ENCODE peak calls at places on chromosomes 1 and 21, in nine cellular contexts. W, X, N, K, O, D, V, M and F are unnamed samples.

GRCh38 chr21:46264690-46265144 is 20.7 kb downstream of the MCM3AP start:
- DNase-seq in M (no peak), D (no peak), V (no peak), K (no peak), W (no peak), N (no peak), X (no peak), O (no peak), F (no peak)

GRCh38 chr21:42084079-42084478 is 13.0 kb downstream of the UMODL1 start:
- DNase-seq in O (no peak), N (no peak), M (no peak), X (no peak), K (no peak), D (no peak), W (no peak), V (no peak), F (no peak)

GRCh38 chr1:210792703-210793102 is 341.2 kb downstream of the KCNH1 start:
- DNase-seq in K (no peak), V (no peak), N (no peak), X (no peak), W (no peak), D (no peak), M (no peak), O (peak; percentile 26), F (peak; percentile 15)

GRCh38 chr1:196059210-196059609 is 549.0 kb downstream of the KCNT2 start:
- DNase-seq in N (no peak), O (no peak), V (no peak), X (no peak), M (no peak), D (no peak), W (no peak), K (no peak), F (no peak)

GRCh38 chr21:39053126-39053525 is 130.1 kb downstream of the PSMG1 start:
- DNase-seq in K (no peak), D (no peak), W (no peak), X (no peak), N (no peak), M (no peak), O (no peak), V (no peak), F (no peak)

GRCh38 chr1:67724928-67725560 is 40.0 kb downstream of the GADD45A start:
- DNase-seq in W (no peak), D (peak; percentile 70), N (no peak), O (peak; percentile 86), M (no peak), X (no peak), V (peak; percentile 46), K (no peak), F (peak; percentile 75)

GRCh38 chr1:167631987-167632680 is 2.1 kb downstream of the RCSD1 start:
- DNase-seq in M (no peak), X (no peak), V (no peak), W (peak; percentile 40), D (peak; percentile 42), O (no peak), K (no peak), N (no peak), F (no peak)

GRCh38 chr1:218886472-218886871 is 287.2 kb upstream of the LYPLAL1 start:
- DNase-seq in O (peak; percentile 49), N (no peak), X (no peak), M (no peak), K (peak; percentile 43), W (no peak), V (peak; percentile 83), D (peak; percentile 61), F (peak; percentile 42)

GRCh38 chr1:30682396-30683275 is 40.7 kb downstream of the MATN1 start:
- DNase-seq in X (no peak), W (peak; percentile 39), D (no peak), O (no peak), N (no peak), K (no peak), M (no peak), V (no peak), F (no peak)

GRCh38 chr1:13814131-13814530 is 114.1 kb downstream of the PRDM2 start:
- DNase-seq in O (no peak), X (no peak), D (no peak), N (no peak), V (peak; percentile 90), K (no peak), W (no peak), M (no peak), F (no peak)

GRCh38 chr21:45386728-45387371 is 18.1 kb upstream of the COL18A1 start:
- DNase-seq in O (peak; percentile 97), N (no peak), D (peak; percentile 66), X (no peak), V (peak; percentile 72), M (no peak), W (peak; percentile 52), K (no peak), F (peak; percentile 86)

GRCh38 chr1:43238104-43238503 is 31.7 kb upstream of the TMEM125 start:
- DNase-seq in N (no peak), V (peak; percentile 83), K (peak; percentile 24), D (peak; percentile 66), X (peak; percentile 87), W (peak; percentile 92), O (peak; percentile 72), M (peak; percentile 87), F (peak; percentile 56)

GRCh38 chr1:3911981-3912808 is 12.1 kb upstream of the C1orf174 start:
- DNase-seq in O (no peak), K (no peak), V (no peak), M (no peak), W (no peak), N (no peak), X (no peak), D (no peak), F (no peak)

GRCh38 chr1:157181258-157181657 is 43.1 kb upstream of the ETV3 start:
- DNase-seq in V (no peak), M (no peak), O (no peak), W (no peak), X (no peak), D (no peak), K (no peak), N (no peak), F (no peak)

GRCh38 chr21:28781602-28782274 is 210.9 kb downstream of the LTN1 start:
- DNase-seq in K (no peak), D (no peak), M (no peak), W (no peak), V (no peak), X (peak; percentile 6), O (peak; percentile 66), N (no peak), F (no peak)

GRCh38 chr1:12434174-12434573 is 183.8 kb downstream of the DHRS3 start:
- DNase-seq in W (no peak), K (no peak), V (no peak), N (peak; percentile 14), D (no peak), O (peak; percentile 71), M (no peak), X (no peak), F (peak; percentile 78)

GRCh38 chr1:62385923-62386322 is 50.9 kb upstream of the USP1 start:
- DNase-seq in W (no peak), K (no peak), D (no peak), M (no peak), O (no peak), N (no peak), V (no peak), X (no peak), F (no peak)
- H3K4me3 ChIP-seq in W (no peak overlapping the region), K (no peak overlapping the region), D (no peak overlapping the region), M (no peak overlapping the region), O (no peak overlapping the region), N (no peak overlapping the region), V (no peak overlapping the region), X (no peak overlapping the region), F (no peak overlapping the region)

DNA sequence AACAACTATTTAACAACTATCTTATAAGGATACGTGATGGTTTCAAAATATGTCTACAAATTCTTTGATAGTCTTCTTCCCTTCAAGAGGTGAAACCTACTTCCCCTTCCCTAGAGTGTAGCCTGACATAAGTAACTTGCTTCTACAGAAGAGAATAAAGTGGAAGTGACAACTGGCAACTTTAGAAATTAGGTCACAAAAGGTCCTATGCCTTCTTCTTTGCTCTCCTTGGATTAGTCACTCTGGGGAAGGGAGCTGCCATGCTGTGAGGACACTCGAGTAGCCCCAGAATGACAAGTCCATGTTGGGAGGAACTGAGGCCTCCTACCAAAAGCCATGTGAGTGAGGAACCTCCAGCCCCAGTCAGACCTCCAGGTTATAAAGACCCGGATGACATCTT is 19.2 kb downstream of the EFCAB14 start:
- DNase-seq in V (no peak), M (no peak), W (no peak), D (no peak), X (no peak), K (no peak), N (no peak), O (no peak), F (no peak)
- H3K36me3 ChIP-seq in V (no peaks in the 10 kb centered on the region), M (peaks cover 73% of the 10 kb centered on the region), W (peaks cover 91% of the 10 kb centered on the region), D (peaks cover 11% of the 10 kb centered on the region), X (peaks cover 28% of the 10 kb centered on the region), K (peaks cover 69% of the 10 kb centered on the region), N (peaks cover 31% of the 10 kb centered on the region), O (no peaks in the 10 kb centered on the region), F (peaks cover 30% of the 10 kb centered on the region)

DNA sequence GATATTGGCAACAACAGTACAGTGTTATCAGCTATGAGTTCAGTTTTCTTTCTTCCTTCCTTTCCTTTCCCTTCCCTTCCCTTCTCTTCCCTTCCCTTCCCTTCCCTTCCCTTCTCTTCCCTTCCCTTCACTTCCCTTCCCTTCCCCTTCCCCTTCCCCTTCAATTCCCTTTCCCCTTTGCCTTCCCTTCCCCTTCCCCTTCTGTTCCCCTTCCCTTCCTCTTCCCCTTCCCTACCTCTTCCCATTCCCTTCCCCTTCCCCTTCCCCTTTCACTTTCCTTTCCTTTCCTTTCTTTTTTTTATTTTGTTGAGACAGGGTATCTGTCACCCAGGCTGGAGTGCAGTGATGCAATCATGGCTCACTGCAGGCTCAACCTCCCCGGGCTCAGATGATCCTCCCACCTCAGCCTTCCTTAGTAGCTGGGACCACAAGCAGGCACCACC is 72.3 kb upstream of the CAPZB start:
- DNase-seq in N (no peak), O (peak; percentile 28), K (no peak), X (no peak), M (no peak), D (no peak), W (no peak), V (no peak), F (peak; percentile 20)
- H3K27me3 ChIP-seq in N (no peaks in the 10 kb centered on the region), O (no peaks in the 10 kb centered on the region), K (no peaks in the 10 kb centered on the region), X (peaks cover 4% of the 10 kb centered on the region), M (no peaks in the 10 kb centered on the region), D (no peaks in the 10 kb centered on the region), W (no peaks in the 10 kb centered on the region), V (no peaks in the 10 kb centered on the region), F (no peaks in the 10 kb centered on the region)

GRCh38 chr1:207049514-207049913 is 1.5 kb downstream of the YOD1 start:
- DNase-seq in D (no peak), K (no peak), V (no peak), X (no peak), W (no peak), O (no peak), N (no peak), M (no peak), F (no peak)

GRCh38 chr1:207049974-207050391 is 1.0 kb downstream of the YOD1 start:
- DNase-seq in W (no peak), V (peak; percentile 78), X (peak; percentile 64), O (peak; percentile 62), D (no peak), K (no peak), N (peak; percentile 31), M (peak; percentile 47), F (peak; percentile 42)

GRCh38 chr1:207049054-207049453 is 2.0 kb downstream of the YOD1 start:
- DNase-seq in M (no peak), D (no peak), K (no peak), W (no peak), V (no peak), X (no peak), O (no peak), N (no peak), F (no peak)

GRCh38 chr1:207045466-207045865 is 5.5 kb downstream of the YOD1 start:
- DNase-seq in M (no peak), D (no peak), X (no peak), N (no peak), O (no peak), K (no peak), V (no peak), W (no peak), F (no peak)

GRCh38 chr1:207047529-207047928 is 3.5 kb downstream of the YOD1 start:
- DNase-seq in O (no peak), W (no peak), N (no peak), D (no peak), M (no peak), K (no peak), V (no peak), X (no peak), F (no peak)
- H3K4me3 ChIP-seq in O (no peak overlapping the region), W (peak overlapping the region; percentile 67), N (no peak overlapping the region), D (peak overlapping the region; percentile 3), M (no peak overlapping the region), K (no peak overlapping the region), V (no peak overlapping the region), X (no peak overlapping the region), F (no peak overlapping the region)